ENCODE peak calls at places on chromosome 3, in seven cellular contexts. H, N, L, E, J, K and P are unnamed samples.

GRCh38 chr3:52429031-52429430 is 15.9 kb downstream of the SEMA3G start:
- DNase-seq in H (no peak), N (no peak), L (no peak), E (peak; percentile 29), J (no peak), K (peak; percentile 26), P (no peak)

GRCh38 chr3:151769175-151769574 is 35.4 kb downstream of the AADACL2 start:
- DNase-seq in H (no peak), N (no peak), L (no peak), E (no peak), J (no peak), K (no peak), P (no peak)

GRCh38 chr3:45546636-45547201 is 47.8 kb upstream of the LIMD1 start:
- DNase-seq in H (peak; percentile 36), N (no peak), L (no peak), E (peak; percentile 48), J (no peak), K (no peak), P (no peak)

GRCh38 chr3:118036215-118036614 is 998.4 kb downstream of the IGSF11 start:
- DNase-seq in H (no peak), N (no peak), L (no peak), E (no peak), J (no peak), K (no peak), P (no peak)

GRCh38 chr3:72739521-72740466 is 108.5 kb downstream of the SHQ1 start:
- DNase-seq in H (no peak), N (no peak), L (no peak), E (no peak), J (peak; percentile 43), K (no peak), P (peak; percentile 68)

GRCh38 chr3:48189321-48189720 is 1.1 kb upstream of the CDC25A start:
- DNase-seq in H (no peak), N (no peak), L (no peak), E (peak; percentile 15), J (no peak), K (no peak), P (no peak)

GRCh38 chr3:113844622-113845222 is 6.1 kb downstream of the GRAMD1C start:
- DNase-seq in H (no peak), N (peak; percentile 9), L (no peak), E (no peak), J (no peak), K (no peak), P (no peak)

GRCh38 chr3:124787490-124788195 is 57.4 kb downstream of the UMPS start:
- DNase-seq in H (no peak), N (no peak), L (no peak), E (no peak), J (no peak), K (no peak), P (no peak)

GRCh38 chr3:71208273-71209095 is 375.0 kb downstream of the FOXP1 start:
- DNase-seq in H (no peak), N (no peak), L (no peak), E (no peak), J (peak; percentile 38), K (no peak), P (no peak)

GRCh38 chr3:16174389-16174788 is at the start of gene GALNT15:
- DNase-seq in H (no peak), N (no peak), L (peak; percentile 81), E (peak; percentile 95), J (peak; percentile 65), K (peak; percentile 93), P (no peak)

GRCh38 chr3:153144779-153145178 is 17.2 kb upstream of the RAP2B start:
- DNase-seq in H (no peak), N (no peak), L (no peak), E (no peak), J (no peak), K (no peak), P (no peak)